ENCODE peak calls at places on chromosomes 5 and 9, in ten cellular contexts. J, F, S, H, T, E, U, P, A and K are unnamed samples.

GRCh38 chr9:35488019-35488418 is 1.9 kb upstream of the RUSC2 start:
- DNase-seq in H (no peak), U (no peak), A (no peak), S (no peak), P (no peak), F (no peak), J (peak; percentile 49), E (no peak), T (no peak), K (no peak)

GRCh38 chr5:108061941-108062340 is 320.0 kb downstream of the FBXL17 start:
- DNase-seq in A (no peak), S (no peak), U (no peak), H (no peak), T (no peak), F (no peak), J (peak; percentile 10), P (no peak), E (no peak), K (no peak)

GRCh38 chr9:79736051-79736450 is 164.3 kb downstream of the TLE4 start:
- DNase-seq in F (no peak), E (no peak), P (no peak), S (no peak), U (no peak), J (no peak), A (no peak), H (no peak), T (no peak), K (no peak)

GRCh38 chr5:65481635-65482271 is at the start of gene ADAMTS6:
- DNase-seq in P (peak; percentile 76), U (peak; percentile 76), J (peak; percentile 98), F (peak; percentile 73), S (peak; percentile 96), H (peak; percentile 90), A (peak; percentile 74), E (peak; percentile 96), T (peak; percentile 60), K (peak; percentile 78)

GRCh38 chr9:27888661-27889295 is 315.5 kb upstream of the C9orf72 start:
- DNase-seq in P (no peak), S (peak; percentile 58), J (peak; percentile 0), H (peak; percentile 43), U (peak; percentile 11), T (peak; percentile 5), F (peak; percentile 24), A (no peak), E (peak; percentile 10), K (peak; percentile 10)

GRCh38 chr5:151051066-151051930 is 29.5 kb downstream of the TNIP1 start:
- DNase-seq in P (peak; percentile 83), U (peak; percentile 84), H (peak; percentile 87), S (peak; percentile 89), F (peak; percentile 73), T (peak; percentile 80), J (peak; percentile 81), E (peak; percentile 85), A (peak; percentile 73), K (peak; percentile 86)

GRCh38 chr9:27564685-27565084 is 8.6 kb downstream of the C9orf72 start:
- DNase-seq in T (no peak), U (no peak), J (no peak), P (no peak), E (no peak), F (no peak), A (no peak), S (no peak), H (no peak), K (no peak)

GRCh38 chr9:98654247-98654646 is 54.5 kb downstream of the GABBR2 start:
- DNase-seq in A (no peak), U (no peak), P (no peak), J (peak; percentile 92), E (peak; percentile 80), S (no peak), H (no peak), T (peak; percentile 68), F (no peak), K (no peak)

GRCh38 chr9:4324513-4324912 is 24.6 kb upstream of the GLIS3 start:
- DNase-seq in T (no peak), U (no peak), E (peak; percentile 50), P (no peak), S (no peak), F (no peak), H (no peak), A (no peak), J (peak; percentile 86), K (no peak)

GRCh38 chr9:120710110-120710981 is 3.9 kb downstream of the MEGF9 start:
- DNase-seq in T (peak; percentile 56), J (no peak), F (no peak), U (no peak), E (no peak), S (no peak), P (no peak), H (peak; percentile 60), A (no peak), K (peak; percentile 39)

GRCh38 chr9:120891255-120891954 is 14.4 kb upstream of the PHF19 start:
- DNase-seq in J (no peak), F (peak; percentile 64), E (peak; percentile 68), P (no peak), S (no peak), T (no peak), A (peak; percentile 60), H (peak; percentile 60), U (no peak), K (no peak)

GRCh38 chr5:134566181-134566740 is 40.8 kb downstream of the JADE2 start:
- DNase-seq in E (no peak), T (no peak), H (no peak), J (no peak), F (no peak), A (no peak), S (no peak), P (no peak), U (no peak), K (no peak)

GRCh38 chr5:137858223-137858916 is 9.3 kb upstream of the MYOT start:
- DNase-seq in P (no peak), U (no peak), J (peak; percentile 29), H (no peak), E (peak; percentile 29), A (no peak), S (peak; percentile 69), F (no peak), T (no peak), K (no peak)

GRCh38 chr9:93636172-93636661 is 59.8 kb downstream of the PHF2 start:
- DNase-seq in U (no peak), E (no peak), A (no peak), H (no peak), S (no peak), P (no peak), T (no peak), F (no peak), J (no peak), K (no peak)

GRCh38 chr5:178240341-178240741 is 7.7 kb upstream of the PHYKPL start:
- DNase-seq in T (no peak), U (no peak), S (no peak), P (no peak), J (no peak), A (no peak), E (no peak), H (no peak), F (no peak), K (no peak)

GRCh38 chr5:88889165-88890069 is 6.4 kb upstream of the MEF2C start:
- DNase-seq in J (no peak), U (peak; percentile 49), E (no peak), T (peak; percentile 29), A (no peak), P (no peak), H (no peak), F (no peak), S (peak; percentile 59), K (peak; percentile 70)

GRCh38 chr5:179284751-179285191 is 60.5 kb downstream of the ADAMTS2 start:
- DNase-seq in U (no peak), F (no peak), A (no peak), H (no peak), E (no peak), P (no peak), S (no peak), T (no peak), J (no peak), K (peak; percentile 71)

GRCh38 chr9:70043689-70044449 is at the start of gene MAMDC2:
- DNase-seq in U (peak; percentile 49), S (no peak), J (peak; percentile 64), A (no peak), P (no peak), E (peak; percentile 57), T (peak; percentile 30), H (no peak), F (no peak), K (peak; percentile 45)